ENCODE peak calls at places on chromosomes 5 and 9, in five cellular contexts. One of them, this sample, is unnamed.

GRCh38 chr5:72125931-72126620 is 18.8 kb downstream of the MAP1B start:
- DNase-seq in myocyte: no peak
- DNase-seq in globus pallidus: no peak
- DNase-seq in COR-L47: no peak
- DNase-seq in lung: no peak
- DNase-seq in this sample: no peak

GRCh38 chr5:139668064-139668880 is 20.1 kb downstream of the CXXC5 start:
- DNase-seq in myocyte: peak; percentile 56
- DNase-seq in globus pallidus: peak; percentile 64
- DNase-seq in COR-L47: no peak
- DNase-seq in lung: no peak
- DNase-seq in this sample: no peak

GRCh38 chr5:16577677-16578076 is 39.1 kb downstream of the RETREG1 start:
- DNase-seq in myocyte: no peak
- DNase-seq in globus pallidus: no peak
- DNase-seq in COR-L47: no peak
- DNase-seq in lung: no peak
- DNase-seq in this sample: no peak

GRCh38 chr9:100170556-100170955 is 71.5 kb downstream of the INVS start:
- DNase-seq in myocyte: no peak
- DNase-seq in globus pallidus: no peak
- DNase-seq in COR-L47: no peak
- DNase-seq in lung: no peak
- DNase-seq in this sample: no peak

GRCh38 chr5:17398866-17399835 is 98.9 kb upstream of the TAF11L2 start:
- DNase-seq in myocyte: no peak
- DNase-seq in globus pallidus: no peak
- DNase-seq in COR-L47: no peak
- DNase-seq in lung: no peak
- DNase-seq in this sample: no peak

GRCh38 chr5:171667341-171668096 is 118.1 kb upstream of the SMIM23 start:
- DNase-seq in myocyte: no peak
- DNase-seq in globus pallidus: no peak
- DNase-seq in COR-L47: no peak
- DNase-seq in lung: peak; percentile 36
- DNase-seq in this sample: no peak

GRCh38 chr9:751137-752051 is 90.1 kb upstream of the DMRT1 start:
- DNase-seq in myocyte: peak; percentile 39
- DNase-seq in globus pallidus: no peak
- DNase-seq in COR-L47: no peak
- DNase-seq in lung: peak; percentile 47
- DNase-seq in this sample: no peak

GRCh38 chr9:2336055-2336454 is 285.5 kb upstream of the VLDLR start:
- DNase-seq in myocyte: peak; percentile 24
- DNase-seq in globus pallidus: peak; percentile 12
- DNase-seq in COR-L47: no peak
- DNase-seq in lung: no peak
- DNase-seq in this sample: peak; percentile 19

GRCh38 chr9:97615439-97616072 is 17.6 kb downstream of the TSTD2 start:
- DNase-seq in myocyte: peak; percentile 71
- DNase-seq in globus pallidus: peak; percentile 72
- DNase-seq in COR-L47: peak; percentile 53
- DNase-seq in lung: peak; percentile 59
- DNase-seq in this sample: peak; percentile 69

GRCh38 chr5:132474881-132475511 is 15.6 kb downstream of the IRF1 start:
- DNase-seq in myocyte: no peak
- DNase-seq in globus pallidus: no peak
- DNase-seq in COR-L47: no peak
- DNase-seq in lung: no peak
- DNase-seq in this sample: no peak

GRCh38 chr5:74762599-74762998 is 4.3 kb downstream of the GFM2 start:
- DNase-seq in myocyte: peak; percentile 74
- DNase-seq in globus pallidus: no peak
- DNase-seq in COR-L47: no peak
- DNase-seq in lung: no peak
- DNase-seq in this sample: no peak

GRCh38 chr5:62144395-62145022 is 161.5 kb upstream of the KIF2A start:
- DNase-seq in myocyte: no peak
- DNase-seq in globus pallidus: peak; percentile 43
- DNase-seq in COR-L47: peak; percentile 81
- DNase-seq in lung: peak; percentile 36
- DNase-seq in this sample: peak; percentile 56

GRCh38 chr9:92882276-92882675 is 4.4 kb upstream of the ZNF484 start:
- DNase-seq in myocyte: no peak
- DNase-seq in globus pallidus: no peak
- DNase-seq in COR-L47: no peak
- DNase-seq in lung: no peak
- DNase-seq in this sample: no peak

GRCh38 chr5:65094279-65094678 is 325.5 kb downstream of the CWC27 start:
- DNase-seq in myocyte: no peak
- DNase-seq in globus pallidus: no peak
- DNase-seq in COR-L47: no peak
- DNase-seq in lung: no peak
- DNase-seq in this sample: no peak

GRCh38 chr9:34197756-34198711 is 19.2 kb downstream of the UBAP1 start:
- DNase-seq in myocyte: peak; percentile 57
- DNase-seq in globus pallidus: no peak
- DNase-seq in COR-L47: no peak
- DNase-seq in lung: no peak
- DNase-seq in this sample: peak; percentile 49

GRCh38 chr5:135551593-135552447 is 16.1 kb upstream of the NEUROG1 start:
- DNase-seq in myocyte: peak; percentile 74
- DNase-seq in globus pallidus: peak; percentile 60
- DNase-seq in COR-L47: peak; percentile 72
- DNase-seq in lung: peak; percentile 67
- DNase-seq in this sample: peak; percentile 56

GRCh38 chr5:95917207-95917606 is 44.4 kb downstream of the ELL2 start:
- DNase-seq in myocyte: no peak
- DNase-seq in globus pallidus: no peak
- DNase-seq in COR-L47: no peak
- DNase-seq in lung: no peak
- DNase-seq in this sample: no peak

GRCh38 chr9:127084071-127085039 is 38.1 kb downstream of the ANGPTL2 start:
- DNase-seq in myocyte: no peak
- DNase-seq in globus pallidus: no peak
- DNase-seq in COR-L47: no peak
- DNase-seq in lung: no peak
- DNase-seq in this sample: no peak

GRCh38 chr9:89874351-89875321 is 269.8 kb downstream of the GADD45G start:
- DNase-seq in myocyte: no peak
- DNase-seq in globus pallidus: peak; percentile 16
- DNase-seq in COR-L47: peak; percentile 79
- DNase-seq in lung: no peak
- DNase-seq in this sample: no peak

GRCh38 chr9:34463098-34463900 is 4.7 kb downstream of the DNAI1 start:
- DNase-seq in myocyte: no peak
- DNase-seq in globus pallidus: no peak
- DNase-seq in COR-L47: no peak
- DNase-seq in lung: no peak
- DNase-seq in this sample: no peak

GRCh38 chr5:99122976-99123375 is 194.2 kb upstream of the CHD1 start:
- DNase-seq in myocyte: no peak
- DNase-seq in globus pallidus: no peak
- DNase-seq in COR-L47: no peak
- DNase-seq in lung: no peak
- DNase-seq in this sample: no peak

GRCh38 chr5:181281077-181281983 is 20.4 kb upstream of the TRIM52 start:
- DNase-seq in myocyte: no peak
- DNase-seq in globus pallidus: no peak
- DNase-seq in COR-L47: no peak
- DNase-seq in lung: no peak
- DNase-seq in this sample: no peak

GRCh38 chr5:57692582-57693487 is 210.2 kb upstream of the ACTBL2 start:
- DNase-seq in myocyte: peak; percentile 92
- DNase-seq in globus pallidus: peak; percentile 89
- DNase-seq in COR-L47: no peak
- DNase-seq in lung: peak; percentile 72
- DNase-seq in this sample: peak; percentile 46

GRCh38 chr5:31593676-31594075 is 45.3 kb upstream of the PDZD2 start:
- DNase-seq in myocyte: no peak
- DNase-seq in globus pallidus: no peak
- DNase-seq in COR-L47: no peak
- DNase-seq in lung: no peak
- DNase-seq in this sample: no peak

GRCh38 chr5:424259-425110 is 18.5 kb upstream of the EXOC3 start:
- DNase-seq in myocyte: peak; percentile 71
- DNase-seq in globus pallidus: no peak
- DNase-seq in COR-L47: no peak
- DNase-seq in lung: no peak
- DNase-seq in this sample: no peak

GRCh38 chr9:107833295-107833694 is 343.7 kb upstream of the KLF4 start:
- DNase-seq in myocyte: no peak
- DNase-seq in globus pallidus: no peak
- DNase-seq in COR-L47: no peak
- DNase-seq in lung: no peak
- DNase-seq in this sample: no peak

GRCh38 chr5:167229751-167230150 is 1061.7 kb upstream of the WWC1 start:
- DNase-seq in myocyte: no peak
- DNase-seq in globus pallidus: no peak
- DNase-seq in COR-L47: no peak
- DNase-seq in lung: no peak
- DNase-seq in this sample: no peak

GRCh38 chr5:91477408-91477807 is 94.3 kb upstream of the ARRDC3 start:
- DNase-seq in myocyte: no peak
- DNase-seq in globus pallidus: no peak
- DNase-seq in COR-L47: no peak
- DNase-seq in lung: no peak
- DNase-seq in this sample: no peak

GRCh38 chr5:56838409-56839039 is 23.2 kb downstream of the MAP3K1 start:
- DNase-seq in myocyte: peak; percentile 66
- DNase-seq in globus pallidus: peak; percentile 78
- DNase-seq in COR-L47: peak; percentile 37
- DNase-seq in lung: no peak
- DNase-seq in this sample: no peak

GRCh38 chr5:143262393-143263174 is 140.9 kb downstream of the NR3C1 start:
- DNase-seq in myocyte: peak; percentile 46
- DNase-seq in globus pallidus: no peak
- DNase-seq in COR-L47: no peak
- DNase-seq in lung: no peak
- DNase-seq in this sample: no peak

GRCh38 chr9:133403766-133404439 is 13.9 kb downstream of the REXO4 start:
- DNase-seq in myocyte: no peak
- DNase-seq in globus pallidus: no peak
- DNase-seq in COR-L47: peak; percentile 35
- DNase-seq in lung: peak; percentile 67
- DNase-seq in this sample: peak; percentile 21

GRCh38 chr5:139749242-139749641 is 46.4 kb upstream of the PSD2 start:
- DNase-seq in myocyte: peak; percentile 33
- DNase-seq in globus pallidus: no peak
- DNase-seq in COR-L47: peak; percentile 35
- DNase-seq in lung: no peak
- DNase-seq in this sample: no peak

GRCh38 chr9:122314193-122314592 is 49.5 kb downstream of the MRRF start:
- DNase-seq in myocyte: no peak
- DNase-seq in globus pallidus: no peak
- DNase-seq in COR-L47: no peak
- DNase-seq in lung: no peak
- DNase-seq in this sample: no peak

GRCh38 chr5:129541648-129542251 is 81.7 kb downstream of the ADAMTS19 start:
- DNase-seq in myocyte: peak; percentile 2
- DNase-seq in globus pallidus: no peak
- DNase-seq in COR-L47: peak; percentile 3
- DNase-seq in lung: no peak
- DNase-seq in this sample: no peak

GRCh38 chr5:79074641-79075040 is 5.1 kb downstream of the BHMT2 start:
- DNase-seq in myocyte: no peak
- DNase-seq in globus pallidus: no peak
- DNase-seq in COR-L47: no peak
- DNase-seq in lung: no peak
- DNase-seq in this sample: no peak

GRCh38 chr5:55171471-55171870 is 1.5 kb downstream of the CDC20B start:
- DNase-seq in myocyte: no peak
- DNase-seq in globus pallidus: no peak
- DNase-seq in COR-L47: no peak
- DNase-seq in lung: no peak
- DNase-seq in this sample: no peak

GRCh38 chr5:78592735-78593386 is 55.7 kb downstream of the LHFPL2 start:
- DNase-seq in myocyte: no peak
- DNase-seq in globus pallidus: no peak
- DNase-seq in COR-L47: no peak
- DNase-seq in lung: no peak
- DNase-seq in this sample: no peak

GRCh38 chr5:35919191-35919590 is 19.2 kb downstream of the CAPSL start:
- DNase-seq in myocyte: peak; percentile 38
- DNase-seq in globus pallidus: no peak
- DNase-seq in COR-L47: no peak
- DNase-seq in lung: no peak
- DNase-seq in this sample: no peak

This sample was measured in LNCaP clone FGC.